ENCODE peak calls at places on chromosome 6, in four cellular contexts. M is cardiac muscle cell, Y is hepatocyte, O is neuronal stem cell. E is an unnamed sample.

GRCh38 chr6:46370622-46371021 is 120.6 kb downstream of the RCAN2 start:
- DNase-seq in M (no peak), Y (no peak), O (no peak), E (no peak)

GRCh38 chr6:2948228-2949025 is 22.9 kb downstream of the SERPINB6 start:
- DNase-seq in M (no peak), Y (no peak), O (no peak), E (no peak)

GRCh38 chr6:78308025-78308424 is 559.3 kb upstream of the IRAK1BP1 start:
- DNase-seq in M (peak; percentile 9), Y (no peak), O (no peak), E (peak; percentile 1)

GRCh38 chr6:122432816-122433215 is 33.4 kb downstream of the HSF2 start:
- DNase-seq in M (no peak), Y (no peak), O (no peak), E (no peak)

GRCh38 chr6:14953806-14954205 is 292.1 kb upstream of the JARID2 start:
- DNase-seq in M (no peak), Y (no peak), O (no peak), E (no peak)

GRCh38 chr6:52553158-52553557 is 23.7 kb downstream of the TRAM2 start:
- DNase-seq in M (no peak), Y (no peak), O (no peak), E (no peak)

GRCh38 chr6:145816392-145816791 is 1.8 kb upstream of the FBXO30 start:
- DNase-seq in M (no peak), Y (no peak), O (no peak), E (no peak)

GRCh38 chr6:24906314-24906713 is 29.4 kb downstream of the RIPOR2 start:
- DNase-seq in M (no peak), Y (no peak), O (no peak), E (no peak)

GRCh38 chr6:140850438-140850837 is 1282.3 kb upstream of the GJE1 start:
- DNase-seq in M (no peak), Y (no peak), O (no peak), E (no peak)

GRCh38 chr6:55492259-55492658 is 86.7 kb downstream of the HMGCLL1 start:
- DNase-seq in M (no peak), Y (no peak), O (no peak), E (no peak)

GRCh38 chr6:3293271-3294155 is 34.8 kb downstream of the PSMG4 start:
- DNase-seq in M (peak; percentile 70), Y (no peak), O (no peak), E (no peak)

GRCh38 chr6:170038251-170038650 is 252.6 kb downstream of the DLL1 start:
- DNase-seq in M (no peak), Y (no peak), O (no peak), E (no peak)

GRCh38 chr6:166691199-166691598 is 64.1 kb upstream of the RPS6KA2 start:
- DNase-seq in M (peak; percentile 84), Y (peak; percentile 41), O (no peak), E (no peak)

GRCh38 chr6:75065524-75065923 is 140.3 kb downstream of the COL12A1 start:
- DNase-seq in M (no peak), Y (peak; percentile 25), O (no peak), E (no peak)

GRCh38 chr6:134979142-134979541 is 29.2 kb upstream of the ALDH8A1 start:
- DNase-seq in M (no peak), Y (no peak), O (no peak), E (no peak)

GRCh38 chr6:17054647-17055046 is 47.2 kb upstream of the STMND1 start:
- DNase-seq in M (no peak), Y (no peak), O (no peak), E (no peak)

GRCh38 chr6:155264704-155265320 is 999 bp downstream of the CLDN20 start:
- DNase-seq in M (no peak), Y (no peak), O (no peak), E (no peak)

GRCh38 chr6:167141667-167142432 is 15.9 kb downstream of the GPR31 start:
- DNase-seq in M (peak; percentile 70), Y (peak; percentile 81), O (peak; percentile 30), E (peak; percentile 48)

GRCh38 chr6:81894788-81895221 is 142.3 kb upstream of the TENT5A start:
- DNase-seq in M (peak; percentile 12), Y (no peak), O (peak; percentile 31), E (no peak)

GRCh38 chr6:151916075-151916474 is 108.6 kb downstream of the ESR1 start:
- DNase-seq in M (no peak), Y (no peak), O (no peak), E (no peak)

GRCh38 chr6:41663558-41663957 is 25.3 kb downstream of the MDFI start:
- DNase-seq in M (no peak), Y (no peak), O (no peak), E (no peak)

GRCh38 chr6:139323511-139324445 is 32.0 kb upstream of the TXLNB start:
- DNase-seq in M (no peak), Y (peak; percentile 51), O (peak; percentile 26), E (peak; percentile 50)

GRCh38 chr6:37289931-37290330 is 32.0 kb upstream of the TMEM217 start:
- DNase-seq in M (no peak), Y (no peak), O (no peak), E (no peak)

GRCh38 chr6:99868074-99868702 is 125.8 kb downstream of the MCHR2 start:
- DNase-seq in M (peak; percentile 89), Y (peak; percentile 88), O (peak; percentile 78), E (peak; percentile 43)

GRCh38 chr6:144467921-144468320 is 182.8 kb downstream of the UTRN start:
- DNase-seq in M (peak; percentile 3), Y (no peak), O (no peak), E (no peak)

GRCh38 chr6:13814938-13815575 is 700 bp upstream of the MCUR1 start:
- DNase-seq in M (peak; percentile 12), Y (no peak), O (no peak), E (no peak)

GRCh38 chr6:72650081-72650745 is 28.3 kb downstream of the KCNQ5 start:
- DNase-seq in M (no peak), Y (no peak), O (no peak), E (no peak)

GRCh38 chr6:44245912-44246662 is 814 bp upstream of the HSP90AB1 start:
- DNase-seq in M (peak; percentile 91), Y (peak; percentile 92), O (peak; percentile 95), E (no peak)

GRCh38 chr6:43910638-43911353 is 140.8 kb downstream of the VEGFA start:
- DNase-seq in M (no peak), Y (peak; percentile 65), O (no peak), E (no peak)

GRCh38 chr6:39389372-39389767 is 66.9 kb upstream of the KCNK16 start:
- DNase-seq in M (peak; percentile 28), Y (peak; percentile 29), O (peak; percentile 15), E (no peak)

GRCh38 chr6:31660998-31661866 is 654 bp upstream of the C6orf47 start:
- DNase-seq in M (no peak), Y (no peak), O (no peak), E (no peak)

GRCh38 chr6:163589401-163589800 is 174.9 kb downstream of the QKI start:
- DNase-seq in M (no peak), Y (no peak), O (no peak), E (no peak)

GRCh38 chr6:151610336-151610735 is 116.5 kb downstream of the CCDC170 start:
- DNase-seq in M (no peak), Y (no peak), O (no peak), E (no peak)

GRCh38 chr6:111642463-111643158 is 36.9 kb upstream of the TRAF3IP2 start:
- DNase-seq in M (peak; percentile 81), Y (peak; percentile 74), O (no peak), E (no peak)

GRCh38 chr6:11196511-11197174 is 35.8 kb downstream of the NEDD9 start:
- DNase-seq in M (no peak), Y (no peak), O (peak; percentile 42), E (no peak)

GRCh38 chr6:11197175-11197535 is 35.3 kb downstream of the NEDD9 start:
- DNase-seq in M (no peak), Y (no peak), O (peak; percentile 37), E (no peak)

GRCh38 chr6:11193434-11193833 is 39.0 kb downstream of the NEDD9 start:
- DNase-seq in M (no peak), Y (no peak), O (no peak), E (no peak)

GRCh38 chr6:11192167-11192566 is 40.3 kb downstream of the NEDD9 start:
- DNase-seq in M (no peak), Y (no peak), O (no peak), E (no peak)

GRCh38 chr6:11194399-11195274 is 37.8 kb downstream of the NEDD9 start:
- DNase-seq in M (no peak), Y (peak; percentile 54), O (no peak), E (no peak)
- H3K4me3 ChIP-seq in M (no peak overlapping the region), Y (no peak overlapping the region), O (no peak overlapping the region), E (no peak overlapping the region)

GRCh38 chr6:160259143-160259425 is 463 bp upstream of the SLC22A2 start:
- DNase-seq in M (no peak), Y (no peak), O (no peak), E (no peak)
- H3K27ac ChIP-seq in M (peak overlapping the region; percentile 43), Y (peak overlapping the region; percentile 48), O (no peak overlapping the region), E (no peak overlapping the region)

DNA sequence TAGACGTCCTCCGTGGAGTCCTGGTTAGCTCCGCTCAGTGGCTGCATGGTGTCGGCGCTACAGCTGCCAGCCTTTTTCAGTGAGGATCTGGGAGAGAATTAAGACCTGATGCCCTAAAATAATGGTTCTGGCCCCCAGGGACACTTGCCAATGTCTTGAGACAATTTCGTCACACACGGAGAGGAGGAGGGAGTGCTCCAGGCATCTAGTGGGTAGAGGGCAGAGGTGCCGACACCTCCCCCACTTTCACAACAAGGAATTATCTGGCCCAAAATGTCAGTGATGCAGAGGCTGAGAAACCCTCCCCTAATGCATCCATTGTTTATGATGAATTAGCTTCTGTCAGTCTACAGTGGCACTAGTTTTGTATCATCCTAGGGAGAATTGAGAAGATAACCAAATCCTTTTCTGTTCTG is 24.4 kb downstream of the TMEM181 start:
- DNase-seq in M (no peak), Y (no peak), O (no peak), E (no peak)
- H3K36me3 ChIP-seq in M (peaks cover 25% of the 10 kb centered on the region), Y (peaks cover 2% of the 10 kb centered on the region), O (peaks cover 68% of the 10 kb centered on the region), E (peaks cover 15% of the 10 kb centered on the region)

DNA sequence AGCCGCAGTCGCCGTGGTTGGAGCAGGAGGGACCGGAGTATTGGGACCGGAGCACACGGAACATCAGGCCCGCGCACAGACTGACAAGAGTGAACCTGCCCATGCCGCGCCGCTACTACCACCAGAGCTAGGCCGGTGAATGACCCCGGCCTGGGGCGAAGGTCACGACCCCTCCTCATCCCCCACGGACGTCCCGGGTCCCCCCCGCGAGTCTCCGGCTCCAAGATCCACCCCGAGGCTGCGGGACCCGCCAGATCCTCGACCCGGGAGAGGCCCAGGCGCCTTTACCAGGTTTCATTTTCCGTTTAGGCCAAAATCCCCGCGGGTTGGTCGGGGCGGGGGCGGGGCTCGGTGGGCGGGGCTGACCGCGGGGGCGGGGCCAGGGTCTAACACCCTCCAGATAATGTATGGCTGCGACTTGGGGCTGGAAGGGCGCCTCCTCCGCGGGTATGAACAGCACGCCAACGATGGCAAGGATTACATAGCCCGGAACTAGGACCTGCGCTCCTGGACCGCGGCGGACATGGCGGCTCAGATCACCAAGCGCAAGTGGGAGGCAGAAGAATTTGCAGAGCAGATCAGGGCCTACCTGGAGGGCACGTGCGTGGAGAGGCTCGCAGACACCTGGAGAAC is 15.4 kb upstream of the HLA-A start:
- DNase-seq in M (no peak), Y (peak; percentile 66), O (no peak), E (no peak)
- H3K4me3 ChIP-seq in M (no peak overlapping the region), Y (peak overlapping the region; percentile 26), O (no peak overlapping the region), E (peak overlapping the region; percentile 52)

DNA sequence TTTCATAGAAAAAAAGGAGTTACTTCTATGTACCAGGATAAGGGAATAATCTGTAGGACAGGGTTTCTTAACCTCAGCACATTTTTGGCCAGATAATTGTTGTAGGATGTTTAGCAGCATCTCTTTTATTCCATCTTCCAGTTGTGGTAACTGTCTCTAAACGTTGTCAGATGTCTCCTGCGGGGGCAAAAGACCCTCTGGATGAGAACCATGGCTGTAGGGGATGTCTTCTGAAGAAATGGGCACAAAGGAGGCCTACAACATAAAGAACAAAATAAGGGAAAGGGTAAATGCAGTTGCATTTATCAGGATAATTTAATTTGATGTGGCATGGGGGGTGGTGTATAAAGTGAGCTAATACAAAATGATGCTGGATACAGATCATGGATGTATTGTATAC is 4.1 kb upstream of the FBXO5 start:
- DNase-seq in M (no peak), Y (no peak), O (no peak), E (no peak)
- H3K27ac ChIP-seq in M (no peak overlapping the region), Y (no peak overlapping the region), O (no peak overlapping the region), E (no peak overlapping the region)